ENCODE peak calls at places on chromosomes 6 and 20, in four cellular contexts. L, D, Z and V are unnamed samples.

GRCh38 chr20:57198359-57199072 is 67.9 kb downstream of the BMP7 start:
- DNase-seq in D (no peak), L (no peak), Z (no peak), V (no peak)

GRCh38 chr6:36769676-36770499 is 69.4 kb downstream of the CPNE5 start:
- DNase-seq in D (no peak), L (no peak), Z (no peak), V (no peak)

GRCh38 chr6:77626431-77626830 is 26.4 kb upstream of the MEI4 start:
- DNase-seq in L (no peak), D (no peak), Z (no peak), V (no peak)

GRCh38 chr6:3421145-3421544 is 35.7 kb downstream of the SLC22A23 start:
- DNase-seq in L (no peak), Z (no peak), D (no peak), V (no peak)

GRCh38 chr20:16749573-16749972 is 1.4 kb downstream of the OTOR start:
- DNase-seq in Z (peak), D (no peak), L (no peak), V (no peak)

GRCh38 chr6:37024665-37025337 is 19.3 kb downstream of the FGD2 start:
- DNase-seq in D (no peak), Z (no peak), L (no peak), V (no peak)

GRCh38 chr6:148146717-148147116 is 195.9 kb upstream of the SASH1 start:
- DNase-seq in Z (no peak), D (no peak), L (no peak), V (no peak)

GRCh38 chr20:18056174-18057105 is 1.3 kb downstream of the OVOL2 start:
- DNase-seq in D (no peak), Z (peak), L (peak), V (peak)

GRCh38 chr6:34819571-34820480 is 27.9 kb downstream of the BLTP3A start:
- DNase-seq in Z (no peak), L (no peak), D (no peak), V (no peak)

GRCh38 chr6:147201885-147202515 is 2.2 kb upstream of the STXBP5 start:
- DNase-seq in L (peak), Z (peak), D (no peak), V (no peak)

GRCh38 chr6:145267076-145267867 is 468.0 kb downstream of the EPM2A start:
- DNase-seq in D (no peak), Z (no peak), L (peak), V (no peak)

GRCh38 chr20:54062812-54063280 is 7.5 kb downstream of the BCAS1 start:
- DNase-seq in D (no peak), L (peak), Z (no peak), V (no peak)

GRCh38 chr6:17093692-17094091 is 8.2 kb upstream of the STMND1 start:
- DNase-seq in L (no peak), D (no peak), Z (peak), V (no peak)

GRCh38 chr6:138555294-138555988 is 56.1 kb upstream of the NHSL1 start:
- DNase-seq in D (no peak), Z (no peak), L (no peak), V (no peak)

GRCh38 chr6:170172406-170172805 is 118.5 kb downstream of the DLL1 start:
- DNase-seq in L (no peak), D (no peak), Z (no peak), V (no peak)

GRCh38 chr6:28225056-28225834 is at the start of gene ZSCAN9:
- DNase-seq in Z (peak), D (peak), L (peak), V (peak)

GRCh38 chr20:44151621-44152416 is 35.2 kb downstream of the JPH2 start:
- DNase-seq in Z (no peak), D (no peak), L (peak), V (no peak)

GRCh38 chr6:100346828-100347227 is 117.9 kb downstream of the SIM1 start:
- DNase-seq in D (no peak), Z (no peak), L (no peak), V (no peak)

GRCh38 chr6:40999498-41000070 is 39.4 kb downstream of the UNC5CL start:
- DNase-seq in L (peak), D (no peak), Z (peak), V (no peak)

GRCh38 chr20:10342152-10342551 is 91.9 kb downstream of the MKKS start:
- DNase-seq in L (no peak), D (no peak), Z (no peak), V (no peak)

GRCh38 chr20:41052742-41053419 is 24.3 kb downstream of the TOP1 start:
- DNase-seq in Z (no peak), D (no peak), L (no peak), V (no peak)

GRCh38 chr6:49406241-49406970 is 56.6 kb downstream of the MMUT start:
- DNase-seq in D (no peak), L (no peak), Z (no peak), V (no peak)

GRCh38 chr6:22350109-22350508 is 53.3 kb upstream of the PRL start:
- DNase-seq in D (no peak), L (no peak), Z (no peak), V (no peak)

GRCh38 chr6:131787079-131787478 is 20.7 kb upstream of the ENPP1 start:
- DNase-seq in D (no peak), Z (no peak), L (no peak), V (no peak)

GRCh38 chr6:44699851-44700250 is 312.3 kb downstream of the CDC5L start:
- DNase-seq in D (no peak), Z (no peak), L (no peak), V (no peak)

GRCh38 chr20:59322813-59323469 is 22.5 kb downstream of the EDN3 start:
- DNase-seq in Z (no peak), L (no peak), D (no peak), V (no peak)

GRCh38 chr20:13356087-13356486 is 135.0 kb downstream of the ISM1 start:
- DNase-seq in D (no peak), L (no peak), Z (no peak), V (no peak)

GRCh38 chr6:27568226-27568889 is 95.5 kb upstream of the ZNF184 start:
- DNase-seq in D (no peak), Z (no peak), L (peak), V (no peak)

GRCh38 chr6:84183430-84183829 is 44.0 kb downstream of the CEP162 start:
- DNase-seq in L (no peak), Z (no peak), D (no peak), V (no peak)

GRCh38 chr6:170176621-170177382 is 114.1 kb downstream of the DLL1 start:
- DNase-seq in D (no peak), L (no peak), Z (no peak), V (no peak)

GRCh38 chr6:34425132-34425497 is 754 bp downstream of the RPS10 start:
- DNase-seq in L (no peak), D (no peak), Z (no peak), V (no peak)

GRCh38 chr6:109240370-109241084 is 141.7 kb downstream of the CD164 start:
- DNase-seq in D (no peak), L (no peak), Z (no peak), V (no peak)

GRCh38 chr20:22495172-22495571 is 89.2 kb downstream of the FOXA2 start:
- DNase-seq in Z (no peak), L (no peak), D (no peak), V (no peak)

GRCh38 chr6:136181858-136182257 is 68.3 kb downstream of the MTFR2 start:
- DNase-seq in L (no peak), D (no peak), Z (no peak), V (no peak)

GRCh38 chr6:3317741-3318211 is 59.0 kb downstream of the PSMG4 start:
- DNase-seq in D (no peak), L (no peak), Z (peak), V (no peak)

DNA sequence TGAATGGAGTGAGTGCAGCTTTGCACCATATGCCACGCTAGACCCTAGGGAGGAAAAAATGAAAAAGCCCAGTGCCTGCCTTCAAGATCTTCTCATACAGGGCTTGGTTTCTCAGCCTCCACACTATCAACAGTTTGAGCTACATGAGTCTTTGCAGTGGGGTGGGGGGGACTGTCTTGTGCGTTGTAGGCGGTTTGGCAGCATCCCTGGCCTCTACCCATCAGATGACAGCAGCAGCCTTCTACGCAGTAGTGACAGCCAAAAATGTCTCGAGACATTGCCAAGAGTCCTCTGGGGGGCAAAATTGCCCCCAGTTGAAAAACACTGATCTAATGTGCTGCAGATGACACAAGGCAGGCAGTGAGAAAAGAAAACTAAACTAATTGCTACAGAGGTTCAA is 6.2 kb downstream of the CDH22 start:
- DNase-seq in Z (no peak), D (no peak), L (no peak), V (no peak)
- TF ChIP-seq CTCF in Z (no peak), D (no peak), L (no peak), V (no peak)

GRCh38 chr6:158257425-158257759 is 54.9 kb upstream of the TULP4 start:
- DNase-seq in D (no peak), Z (no peak), L (no peak), V (no peak)

GRCh38 chr6:158255280-158255973 is 56.8 kb upstream of the TULP4 start:
- DNase-seq in Z (no peak), L (no peak), D (no peak), V (no peak)

GRCh38 chr6:158257781-158258180 is 54.5 kb upstream of the TULP4 start:
- DNase-seq in Z (no peak), D (no peak), L (no peak), V (no peak)

GRCh38 chr6:158256746-158257424 is 55.4 kb upstream of the TULP4 start:
- DNase-seq in L (no peak), Z (no peak), D (no peak), V (no peak)

GRCh38 chr6:158255974-158256601 is 56.2 kb upstream of the TULP4 start:
- DNase-seq in D (no peak), Z (no peak), L (no peak), V (no peak)
- TF ChIP-seq CTCF in D (no peak), Z (no peak), L (no peak), V (no peak)

DNA sequence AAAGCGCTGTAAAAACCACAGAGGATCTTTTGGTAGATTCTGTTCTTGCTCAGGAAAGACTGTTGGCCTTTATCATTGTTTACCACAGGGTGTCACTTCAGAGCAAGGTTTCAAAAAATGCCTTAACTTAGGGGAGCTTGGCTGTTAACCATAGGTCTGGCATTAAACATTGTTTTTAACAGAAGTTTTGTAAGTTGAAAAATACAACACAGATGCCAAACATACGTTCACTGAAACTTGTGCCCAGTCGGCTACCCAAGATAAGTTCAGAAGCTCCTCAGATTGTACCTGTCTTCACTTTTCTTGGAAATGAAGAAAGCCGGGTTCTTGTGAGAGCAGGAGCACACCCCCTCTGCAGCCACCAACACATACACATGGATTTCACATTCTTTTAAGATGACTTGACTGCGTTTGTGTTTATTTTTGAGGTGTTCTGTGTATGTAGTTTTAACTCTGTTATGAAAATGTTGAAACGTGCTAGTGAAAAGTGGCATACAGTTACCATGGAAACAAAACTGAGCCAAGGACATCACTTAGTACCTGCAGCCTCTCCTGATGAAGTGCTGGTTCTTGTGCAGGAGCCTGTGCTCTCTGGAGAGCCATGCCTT is 64.9 kb downstream of the SYCP2L start:
- DNase-seq in Z (peak), L (peak), D (peak), V (no peak)
- TF ChIP-seq CTCF in Z (peak), L (peak), D (peak), V (no peak)

GRCh38 chr6:160979063-160979708 is 12.4 kb upstream of the MAP3K4 start:
- DNase-seq in Z (no peak), D (peak), L (no peak), V (no peak)
- TF ChIP-seq CTCF in Z (no peak), D (peak), L (no peak), V (no peak)

GRCh38 chr6:113921299-113921904 is 49.5 kb downstream of the HDAC2 start:
- DNase-seq in Z (no peak), L (no peak), D (no peak), V (no peak)
- TF ChIP-seq CTCF in Z (no peak), L (no peak), D (no peak), V (no peak)

GRCh38 chr6:158506577-158506976 is 53.3 kb upstream of the TMEM181 start:
- DNase-seq in D (no peak), L (no peak), Z (peak), V (no peak)
- TF ChIP-seq CTCF in D (peak), L (peak), Z (peak), V (no peak)

GRCh38 chr6:90574610-90575009 is 12.3 kb downstream of the MAP3K7 start:
- DNase-seq in L (peak), D (no peak), Z (no peak), V (no peak)
- TF ChIP-seq CTCF in L (no peak), D (no peak), Z (no peak), V (no peak)

DNA sequence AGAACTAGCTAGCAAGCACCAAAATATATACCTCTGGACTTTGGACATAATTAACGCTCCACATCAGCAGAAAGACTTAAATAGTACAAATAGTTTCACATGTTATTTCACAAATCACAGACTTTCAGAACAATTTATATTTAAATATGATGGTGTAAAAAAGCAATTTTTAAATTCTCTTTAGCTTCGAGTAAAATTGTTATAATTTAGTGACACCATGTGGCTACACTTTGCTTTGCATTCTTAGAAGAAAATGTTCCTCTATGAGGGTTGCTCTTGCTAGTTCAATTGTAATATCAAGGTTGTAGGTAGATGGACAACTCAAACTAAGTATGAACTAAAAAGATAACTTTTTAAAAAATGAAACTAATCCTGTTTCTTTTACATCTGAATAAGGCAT is 69.0 kb downstream of the BTBD9 start:
- DNase-seq in L (peak), Z (no peak), D (no peak), V (no peak)
- TF ChIP-seq CTCF in L (peak), Z (peak), D (peak), V (no peak)

GRCh38 chr6:121223212-121223611 is 111.1 kb downstream of the TBC1D32 start:
- DNase-seq in L (no peak), D (no peak), Z (no peak), V (no peak)
- TF ChIP-seq CTCF in L (no peak), D (no peak), Z (no peak), V (no peak)